ENCODE peak calls at places on chromosomes 4 and X, in four cellular contexts. One of them, this sample, is unnamed. For H3K4me1 and H3K9me3, the result is how much of the 10 kb centered on the place peaks cover.

GRCh38 chrX:123846598-123847038 is 13.2 kb upstream of the XIAP start:
- DNase-seq in Peyer's patch: no peak
- DNase-seq in fibroblast of lung: peak
- DNase-seq in heart left ventricle: no peak
- DNase-seq in this sample: no peak

GRCh38 chrX:102712967-102713677 is 874 bp downstream of the GPRASP2 start:
- DNase-seq in Peyer's patch: peak
- DNase-seq in fibroblast of lung: peak
- DNase-seq in heart left ventricle: no peak
- DNase-seq in this sample: peak

GRCh38 chr4:66014146-66014765 is 344.0 kb upstream of the EPHA5 start:
- DNase-seq in Peyer's patch: no peak
- DNase-seq in fibroblast of lung: no peak
- DNase-seq in heart left ventricle: no peak
- DNase-seq in this sample: no peak

GRCh38 chrX:135003876-135004623 is 13.3 kb downstream of the SMIM10 start:
- DNase-seq in Peyer's patch: peak
- DNase-seq in fibroblast of lung: peak
- DNase-seq in heart left ventricle: peak
- DNase-seq in this sample: peak

GRCh38 chrX:152641996-152642395 is 4.3 kb downstream of the GABRQ start:
- DNase-seq in Peyer's patch: no peak
- DNase-seq in fibroblast of lung: peak
- DNase-seq in heart left ventricle: no peak
- DNase-seq in this sample: no peak

GRCh38 chrX:48814722-48815121 is 11.6 kb upstream of the ERAS start:
- DNase-seq in Peyer's patch: no peak
- DNase-seq in fibroblast of lung: no peak
- DNase-seq in heart left ventricle: no peak
- DNase-seq in this sample: no peak

GRCh38 chr4:37601527-37601926 is 84.6 kb downstream of the RELL1 start:
- DNase-seq in Peyer's patch: no peak
- DNase-seq in fibroblast of lung: peak
- DNase-seq in heart left ventricle: no peak
- DNase-seq in this sample: peak

GRCh38 chr4:86247906-86248305 is 111.9 kb downstream of the MAPK10 start:
- DNase-seq in Peyer's patch: no peak
- DNase-seq in fibroblast of lung: peak
- DNase-seq in heart left ventricle: no peak
- DNase-seq in this sample: no peak

GRCh38 chr4:16443504-16444088 is 217.3 kb upstream of the TAPT1 start:
- DNase-seq in Peyer's patch: no peak
- DNase-seq in fibroblast of lung: peak
- DNase-seq in heart left ventricle: no peak
- DNase-seq in this sample: no peak

GRCh38 chr4:38917481-38918025 is 49.9 kb downstream of the FAM114A1 start:
- DNase-seq in Peyer's patch: no peak
- DNase-seq in fibroblast of lung: no peak
- DNase-seq in heart left ventricle: no peak
- DNase-seq in this sample: no peak

GRCh38 chr4:56575820-56576429 is 70.3 kb downstream of the ARL9 start:
- DNase-seq in Peyer's patch: no peak
- DNase-seq in fibroblast of lung: peak
- DNase-seq in heart left ventricle: no peak
- DNase-seq in this sample: no peak

DNA sequence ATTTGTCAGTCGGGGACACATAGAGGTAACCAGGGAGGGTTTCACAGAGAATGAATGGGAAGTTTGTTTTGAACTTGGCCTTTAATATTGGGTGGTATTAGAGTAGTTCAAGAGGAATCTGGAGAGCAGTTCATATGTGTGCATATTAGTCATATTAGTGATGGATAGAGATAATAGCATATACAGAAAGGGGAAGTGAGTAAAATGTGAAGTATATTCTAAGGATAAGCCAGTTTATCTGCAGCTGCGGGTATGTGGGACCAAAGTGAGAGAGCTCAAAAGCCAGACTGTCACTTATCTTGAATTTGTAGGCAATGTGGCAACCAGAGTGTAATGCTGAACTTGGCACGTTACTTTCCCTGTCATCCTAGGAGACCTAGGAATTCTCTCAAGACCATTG is 169.9 kb downstream of the AFF2 start:
- DNase-seq in Peyer's patch: no peak
- DNase-seq in fibroblast of lung: no peak
- DNase-seq in heart left ventricle: no peak
- DNase-seq in this sample: no peak
- H3K4me3 ChIP-seq in Peyer's patch: no peak
- H3K4me3 ChIP-seq in fibroblast of lung: no peak
- H3K4me3 ChIP-seq in heart left ventricle: no peak
- H3K4me3 ChIP-seq in this sample: no peak

GRCh38 chr4:165332502-165332901 is 5.0 kb downstream of the MSMO1 start:
- DNase-seq in Peyer's patch: no peak
- DNase-seq in fibroblast of lung: no peak
- DNase-seq in heart left ventricle: no peak
- DNase-seq in this sample: no peak

GRCh38 chr4:165331823-165332222 is 4.4 kb downstream of the MSMO1 start:
- DNase-seq in Peyer's patch: no peak
- DNase-seq in fibroblast of lung: no peak
- DNase-seq in heart left ventricle: no peak
- DNase-seq in this sample: no peak

GRCh38 chr4:165330071-165330470 is 2.6 kb downstream of the MSMO1 start:
- DNase-seq in Peyer's patch: no peak
- DNase-seq in fibroblast of lung: no peak
- DNase-seq in heart left ventricle: no peak
- DNase-seq in this sample: no peak

GRCh38 chr4:165331316-165331715 is 3.8 kb downstream of the MSMO1 start:
- DNase-seq in Peyer's patch: no peak
- DNase-seq in fibroblast of lung: no peak
- DNase-seq in heart left ventricle: no peak
- DNase-seq in this sample: no peak

DNA sequence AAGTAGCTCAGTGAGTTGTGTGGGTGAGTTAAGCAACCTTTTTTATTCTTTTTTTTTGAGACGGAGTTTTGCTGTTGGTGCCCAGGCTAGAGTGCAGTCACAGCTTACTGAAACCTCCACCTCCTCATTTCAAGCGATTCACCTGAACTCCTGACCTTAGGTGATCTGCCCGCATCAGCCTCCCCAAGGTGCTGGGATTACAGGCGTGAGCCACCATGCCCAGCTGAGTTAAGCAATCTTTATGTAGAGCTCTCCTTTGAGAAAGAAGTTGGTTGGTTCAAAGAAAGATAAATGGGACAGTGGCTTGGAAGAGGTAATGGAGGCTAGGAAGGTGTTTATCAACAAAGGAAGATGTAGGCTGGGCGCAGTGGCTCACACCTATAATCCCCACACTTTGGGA is 3.2 kb downstream of the MSMO1 start:
- DNase-seq in Peyer's patch: no peak
- DNase-seq in fibroblast of lung: no peak
- DNase-seq in heart left ventricle: no peak
- DNase-seq in this sample: no peak
- H3K4me1 ChIP-seq in Peyer's patch: under half
- H3K4me1 ChIP-seq in fibroblast of lung: under half
- H3K4me1 ChIP-seq in heart left ventricle: under half
- H3K4me1 ChIP-seq in this sample: under half

GRCh38 chrX:1052021-1052420 is 160.4 kb downstream of the CRLF2 start:
- DNase-seq in Peyer's patch: no peak
- DNase-seq in fibroblast of lung: no peak
- DNase-seq in heart left ventricle: no peak
- DNase-seq in this sample: no peak
- H3K9me3 ChIP-seq in Peyer's patch: under half
- H3K9me3 ChIP-seq in fibroblast of lung: under half
- H3K9me3 ChIP-seq in heart left ventricle: under half
- H3K9me3 ChIP-seq in this sample: under half

GRCh38 chr4:3040447-3041191 is 33.7 kb downstream of the HTT-AS start:
- DNase-seq in Peyer's patch: no peak
- DNase-seq in fibroblast of lung: no peak
- DNase-seq in heart left ventricle: no peak
- DNase-seq in this sample: peak

GRCh38 chr4:3041192-3042142 is 32.9 kb downstream of the HTT-AS start:
- DNase-seq in Peyer's patch: peak
- DNase-seq in fibroblast of lung: peak
- DNase-seq in heart left ventricle: peak
- DNase-seq in this sample: peak

GRCh38 chr4:3043272-3044020 is 30.9 kb downstream of the HTT-AS start:
- DNase-seq in Peyer's patch: no peak
- DNase-seq in fibroblast of lung: no peak
- DNase-seq in heart left ventricle: no peak
- DNase-seq in this sample: no peak

GRCh38 chr4:3039706-3040366 is 34.5 kb downstream of the HTT-AS start:
- DNase-seq in Peyer's patch: no peak
- DNase-seq in fibroblast of lung: no peak
- DNase-seq in heart left ventricle: no peak
- DNase-seq in this sample: no peak

DNA sequence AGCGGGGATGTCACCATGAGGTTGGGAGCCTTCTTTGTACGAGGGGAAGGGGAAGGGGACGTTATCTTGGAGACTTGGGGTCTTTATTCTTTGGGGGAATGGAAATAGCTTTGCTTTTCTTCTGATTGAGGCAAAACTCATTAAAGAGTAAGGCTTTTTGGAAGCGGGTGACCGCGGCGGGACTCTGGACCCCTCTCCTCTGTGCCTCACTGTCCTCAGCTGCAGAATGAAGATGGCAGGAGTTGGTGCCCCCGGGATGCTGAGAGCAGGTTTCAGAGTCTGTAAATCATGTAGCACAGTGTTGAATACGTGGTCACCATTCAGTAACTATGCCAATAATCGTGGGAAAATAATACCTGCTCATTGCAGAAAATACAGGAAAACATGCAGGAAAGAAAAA is 32.1 kb downstream of the HTT-AS start:
- DNase-seq in Peyer's patch: no peak
- DNase-seq in fibroblast of lung: no peak
- DNase-seq in heart left ventricle: no peak
- DNase-seq in this sample: no peak
- H3K4me3 ChIP-seq in Peyer's patch: peak
- H3K4me3 ChIP-seq in fibroblast of lung: peak
- H3K4me3 ChIP-seq in heart left ventricle: peak
- H3K4me3 ChIP-seq in this sample: peak

GRCh38 chrX:31384471-31384870 is 312.6 kb upstream of the FTHL17 start:
- DNase-seq in Peyer's patch: no peak
- DNase-seq in fibroblast of lung: no peak
- DNase-seq in heart left ventricle: no peak
- DNase-seq in this sample: no peak

GRCh38 chrX:31383991-31384390 is 312.1 kb upstream of the FTHL17 start:
- DNase-seq in Peyer's patch: no peak
- DNase-seq in fibroblast of lung: no peak
- DNase-seq in heart left ventricle: no peak
- DNase-seq in this sample: no peak
- H3K4me1 ChIP-seq in Peyer's patch: under half
- H3K4me1 ChIP-seq in fibroblast of lung: under half
- H3K4me1 ChIP-seq in heart left ventricle: under half
- H3K4me1 ChIP-seq in this sample: under half

DNA sequence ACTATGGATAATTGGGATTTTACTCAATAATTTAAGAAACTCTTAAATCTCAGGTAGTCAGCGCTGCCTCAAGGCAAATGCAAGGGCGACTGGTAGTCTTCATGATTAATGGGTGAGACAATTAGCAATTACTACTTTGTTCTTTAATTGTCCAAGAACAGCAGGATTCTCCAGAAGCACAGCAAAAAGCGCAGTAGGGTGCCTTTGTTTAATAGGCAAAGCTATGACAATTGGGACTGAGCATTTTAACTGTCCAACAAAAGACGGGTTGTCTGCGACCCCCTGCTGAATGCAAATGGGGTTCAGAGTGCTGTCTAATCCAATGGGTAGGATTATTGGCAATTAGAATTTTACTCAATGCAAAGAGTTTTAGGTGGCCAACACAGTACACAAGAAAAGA is 286.1 kb downstream of the CHIC1 start:
- DNase-seq in Peyer's patch: no peak
- DNase-seq in fibroblast of lung: no peak
- DNase-seq in heart left ventricle: no peak
- DNase-seq in this sample: no peak
- H3K9me3 ChIP-seq in Peyer's patch: under half
- H3K9me3 ChIP-seq in fibroblast of lung: under half
- H3K9me3 ChIP-seq in heart left ventricle: under half
- H3K9me3 ChIP-seq in this sample: under half